ENCODE peak calls at places on chromosome 6, in ten cellular contexts. F, K, D, V, M, W, Z, L, T and S are unnamed samples.
A peak's percentile ranks its signal among the peaks of the same experiment; 100 is the strongest.

GRCh38 chr6:69866351-69867074 is at the start of gene COL19A1:
- DNase-seq in F (no peak), Z (no peak), D (no peak), T (peak; percentile 6), K (no peak), M (peak; percentile 61), W (no peak), V (peak; percentile 22), L (no peak), S (no peak)

GRCh38 chr6:135146160-135146920 is 34.8 kb upstream of the MYB start:
- DNase-seq in V (peak; percentile 42), Z (no peak), W (peak; percentile 80), M (no peak), L (no peak), F (no peak), D (no peak), T (peak; percentile 83), K (peak; percentile 8), S (no peak)

GRCh38 chr6:17703256-17703694 is 3.5 kb downstream of the NUP153 start:
- DNase-seq in K (peak; percentile 32), V (peak; percentile 78), T (peak; percentile 89), D (no peak), W (peak; percentile 83), M (no peak), L (no peak), Z (peak; percentile 76), F (peak; percentile 86), S (no peak)

GRCh38 chr6:63509652-63510352 is 62.5 kb upstream of the LOC128125822 start:
- DNase-seq in L (no peak), D (no peak), W (no peak), T (no peak), V (peak; percentile 50), Z (no peak), K (no peak), F (peak; percentile 62), M (no peak), S (no peak)

GRCh38 chr6:143936986-143937765 is 70.9 kb downstream of the PLAGL1 start:
- DNase-seq in F (no peak), T (no peak), Z (no peak), K (no peak), D (no peak), M (no peak), W (no peak), L (no peak), V (no peak), S (no peak)

GRCh38 chr6:88166493-88166900 is 350 bp upstream of the CNR1 start:
- DNase-seq in W (no peak), D (no peak), V (peak; percentile 24), L (no peak), F (no peak), Z (no peak), M (peak; percentile 89), K (peak; percentile 9), T (no peak), S (no peak)

GRCh38 chr6:158684745-158685355 is 35.0 kb downstream of the SYTL3 start:
- DNase-seq in K (no peak), Z (no peak), W (no peak), M (no peak), T (no peak), L (no peak), D (no peak), F (no peak), V (no peak), S (no peak)

GRCh38 chr6:108031968-108032367 is 42.6 kb downstream of the OSTM1 start:
- DNase-seq in D (no peak), W (no peak), Z (no peak), M (peak; percentile 68), T (no peak), V (no peak), K (no peak), F (no peak), L (no peak), S (no peak)

GRCh38 chr6:27177454-27178000 is 70.0 kb upstream of the PRSS16 start:
- DNase-seq in L (peak; percentile 62), M (peak; percentile 90), T (peak; percentile 92), W (peak; percentile 92), V (peak; percentile 94), D (peak; percentile 62), F (peak; percentile 88), Z (peak; percentile 85), K (peak; percentile 79), S (peak; percentile 9)

GRCh38 chr6:159646731-159647130 is 46.3 kb downstream of the SOD2 start:
- DNase-seq in Z (no peak), K (no peak), D (no peak), W (no peak), T (peak; percentile 32), F (peak; percentile 7), M (no peak), V (peak; percentile 93), L (no peak), S (no peak)

GRCh38 chr6:139159016-139159415 is 24.1 kb downstream of the HECA start:
- DNase-seq in M (no peak), L (no peak), Z (no peak), T (peak; percentile 37), W (no peak), V (peak; percentile 49), D (no peak), F (no peak), K (no peak), S (no peak)